ENCODE peak calls at places on chromosomes 4 and X, in four cellular contexts. R is astrocyte of the spinal cord, G is A549, K is GM06990. S is an unnamed sample.

GRCh38 chrX:26411045-26411444 is 195.1 kb downstream of the MAGEB5 start:
- DNase-seq in K (no peak), G (no peak), R (no peak), S (no peak)

GRCh38 chr4:156949373-156949814 is 22.2 kb downstream of the PDGFC start:
- DNase-seq in R (peak), G (no peak), K (no peak), S (no peak)

GRCh38 chr4:170025523-170026252 is 507 bp downstream of the MFAP3L start:
- DNase-seq in K (no peak), G (peak), R (peak), S (no peak)

GRCh38 chr4:111748157-111748556 is 397.1 kb upstream of the FAM241A start:
- DNase-seq in R (no peak), K (no peak), G (no peak), S (no peak)

GRCh38 chr4:107034091-107034698 is 1.9 kb downstream of the DKK2 start:
- DNase-seq in G (no peak), R (peak), K (no peak), S (peak)

GRCh38 chrX:69028006-69028760 is 137.1 kb downstream of the PJA1 start:
- DNase-seq in K (peak), G (no peak), R (no peak), S (peak)

GRCh38 chr4:86055898-86056297 is 304.0 kb downstream of the MAPK10 start:
- DNase-seq in R (peak), K (no peak), G (peak), S (no peak)

GRCh38 chrX:132488092-132488749 is 617 bp downstream of the MBNL3 start:
- DNase-seq in G (no peak), K (no peak), R (peak), S (no peak)

GRCh38 chr4:17204908-17205307 is 306.5 kb upstream of the LDB2 start:
- DNase-seq in G (no peak), R (no peak), K (no peak), S (no peak)

GRCh38 chrX:43969504-43970501 is 3.4 kb downstream of the NDP start:
- DNase-seq in G (no peak), K (no peak), R (peak), S (no peak)

GRCh38 chr4:57652765-57653164 is 542.6 kb upstream of the IGFBP7 start:
- DNase-seq in K (no peak), R (no peak), G (no peak), S (no peak)

GRCh38 chr4:100146756-100147155 is 43.5 kb downstream of the DDIT4L start:
- DNase-seq in R (no peak), G (no peak), K (no peak), S (no peak)

GRCh38 chrX:92283298-92283697 is 504.1 kb downstream of the PCDH11X start:
- DNase-seq in G (no peak), K (no peak), R (no peak), S (no peak)

GRCh38 chr4:74932832-74933561 is at the start of gene PARM1:
- DNase-seq in G (peak), K (peak), R (peak), S (peak)

GRCh38 chr4:75229783-75230570 is 284.2 kb downstream of the RCHY1 start:
- DNase-seq in K (peak), G (no peak), R (no peak), S (no peak)

GRCh38 chrX:110407910-110408545 is 49.4 kb downstream of the RTL9 start:
- DNase-seq in R (peak), K (peak), G (peak), S (peak)

GRCh38 chrX:45619290-45619689 is 418.6 kb upstream of the DIPK2B start:
- DNase-seq in K (no peak), R (peak), G (no peak), S (no peak)

GRCh38 chr4:71663780-71664179 is 120.1 kb downstream of the GC start:
- DNase-seq in R (no peak), G (no peak), K (no peak), S (no peak)

GRCh38 chrX:65689377-65689776 is 21.9 kb downstream of the MSN start:
- DNase-seq in K (no peak), G (no peak), R (no peak), S (no peak)

GRCh38 chr4:101356928-101357327 is 9.6 kb upstream of the PPP3CA start:
- DNase-seq in G (peak), K (no peak), R (peak), S (no peak)

DNA sequence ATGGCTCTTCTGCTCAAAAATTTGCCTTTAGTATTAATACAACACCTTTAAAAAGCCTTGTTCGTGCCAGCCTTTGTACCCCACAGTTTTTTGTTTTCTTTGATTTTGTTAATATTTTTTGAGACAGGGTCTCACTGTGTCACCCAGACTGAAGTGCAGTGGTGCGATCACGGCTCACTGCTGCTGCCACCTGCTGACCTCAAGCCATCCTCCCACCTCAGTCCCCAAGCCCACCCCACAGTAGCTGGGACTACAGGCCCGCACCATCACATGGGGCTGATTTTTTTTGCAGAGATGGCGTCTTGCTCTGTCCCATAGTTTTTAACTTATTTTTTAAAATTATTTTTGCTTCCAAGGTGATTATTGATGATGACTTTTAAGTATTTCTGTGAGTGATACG is 134.0 kb downstream of the HTR2C start:
- DNase-seq in K (no peak), R (no peak), G (no peak), S (no peak)
- TF ChIP-seq CTCF in K (peak), R (peak), G (peak), S (peak)

DNA sequence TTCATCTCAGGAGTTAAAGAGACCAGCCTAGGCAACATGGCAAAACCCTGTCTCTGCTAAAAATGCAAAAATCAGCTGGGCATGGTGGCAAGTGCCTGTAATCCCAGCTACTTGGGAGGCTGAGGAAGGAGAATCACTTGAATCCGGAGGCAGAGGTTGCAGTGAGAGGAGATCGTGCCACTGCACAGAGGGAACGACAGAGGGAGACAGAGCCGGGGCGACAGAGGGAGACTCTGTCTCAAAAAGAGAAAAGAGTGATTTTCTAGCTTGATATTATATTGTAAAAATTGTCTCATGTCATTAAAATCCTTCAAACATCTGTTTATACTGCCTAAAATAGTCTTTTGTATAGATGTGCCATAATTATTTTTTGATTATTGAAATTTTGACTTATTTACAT is 225.4 kb upstream of the AGA start:
- DNase-seq in G (no peak), R (no peak), K (no peak), S (no peak)
- TF ChIP-seq CTCF in G (peak), R (peak), K (peak), S (peak)

GRCh38 chr4:55733874-55734437 is 85.6 kb upstream of the EXOC1L start:
- DNase-seq in R (peak), K (no peak), G (peak), S (no peak)

GRCh38 chr4:55732864-55733263 is 86.7 kb upstream of the EXOC1L start:
- DNase-seq in R (no peak), K (no peak), G (no peak), S (no peak)

DNA sequence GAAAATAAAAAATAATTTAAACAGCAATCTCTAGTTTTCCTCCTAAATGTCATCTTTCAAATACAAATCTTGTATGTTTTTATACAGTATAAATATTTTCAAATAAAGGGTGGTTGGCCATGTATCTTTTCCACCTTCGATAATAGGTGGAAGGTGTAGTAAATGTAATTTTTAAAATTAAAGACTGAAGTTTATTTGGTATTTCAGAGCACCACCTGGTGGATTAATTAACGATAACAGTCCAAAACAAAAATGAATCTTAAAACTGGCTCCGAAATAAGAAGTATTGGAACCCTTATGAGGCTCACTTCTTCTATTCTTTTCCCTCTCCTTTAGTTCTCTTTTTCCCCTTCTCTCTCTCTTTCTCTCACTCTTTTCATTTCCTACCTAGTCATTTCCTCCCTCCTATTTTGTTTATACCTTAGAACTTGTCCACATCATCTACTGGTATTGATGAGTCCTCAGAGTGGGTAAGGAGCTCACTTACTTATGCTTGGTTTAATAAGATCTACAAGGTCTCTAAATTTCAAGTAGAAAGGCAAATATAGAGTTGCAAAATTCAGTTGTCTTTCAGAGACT is 82.9 kb upstream of the EXOC1L start:
- DNase-seq in K (no peak), G (no peak), R (peak), S (peak)
- TF ChIP-seq CTCF in K (peak), G (peak), R (peak), S (no peak)

GRCh38 chrX:18995216-18995615 is 11.3 kb upstream of the PHKA2 start:
- DNase-seq in G (peak), R (peak), K (no peak), S (no peak)

GRCh38 chrX:18996536-18996935 is 12.6 kb upstream of the PHKA2 start:
- DNase-seq in K (no peak), G (no peak), R (no peak), S (no peak)

GRCh38 chrX:18997916-18998315 is 14.0 kb upstream of the PHKA2 start:
- DNase-seq in K (no peak), G (peak), R (no peak), S (no peak)

GRCh38 chrX:18994713-18995112 is 10.8 kb upstream of the PHKA2 start:
- DNase-seq in G (peak), R (peak), K (no peak), S (no peak)

GRCh38 chrX:18992829-18993228 is 8.9 kb upstream of the PHKA2 start:
- DNase-seq in R (no peak), G (no peak), K (no peak), S (no peak)
- TF ChIP-seq CTCF in R (no peak), G (no peak), K (no peak), S (no peak)

GRCh38 chrX:18098704-18099103 is 122.0 kb downstream of the BEND2 start:
- DNase-seq in G (no peak), K (no peak), R (no peak), S (no peak)

GRCh38 chrX:18101087-18101486 is 119.6 kb downstream of the BEND2 start:
- DNase-seq in K (no peak), R (no peak), G (no peak), S (no peak)

GRCh38 chrX:18102006-18102405 is 118.7 kb downstream of the BEND2 start:
- DNase-seq in R (no peak), G (no peak), K (no peak), S (no peak)

DNA sequence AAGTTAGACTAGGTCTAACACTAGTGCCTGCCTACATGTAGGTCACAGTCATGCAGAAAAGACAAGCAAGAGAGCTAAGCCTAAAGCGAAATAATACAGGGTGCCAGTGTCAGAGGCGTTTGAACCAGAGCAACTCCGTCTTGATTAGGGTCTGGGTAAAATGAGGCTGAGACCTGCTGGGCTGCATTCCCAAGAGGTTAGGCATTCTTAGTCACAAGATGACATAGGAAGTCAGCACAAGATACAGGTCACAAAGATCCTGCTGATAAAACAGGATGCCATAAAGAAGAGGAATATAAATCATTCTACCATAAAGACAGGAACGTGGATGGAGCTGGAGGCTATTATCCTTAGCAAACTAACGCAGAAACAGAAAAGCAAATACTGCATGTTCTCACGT is 120.9 kb downstream of the BEND2 start:
- DNase-seq in K (no peak), R (no peak), G (no peak), S (no peak)
- TF ChIP-seq CTCF in K (no peak), R (no peak), G (no peak), S (no peak)

GRCh38 chrX:22128961-22129360 is 96.8 kb downstream of the PHEX start:
- DNase-seq in G (no peak), K (no peak), R (no peak), S (no peak)

GRCh38 chrX:22135171-22135711 is 103.1 kb downstream of the PHEX start:
- DNase-seq in G (no peak), R (peak), K (no peak), S (no peak)

GRCh38 chrX:22135994-22136684 is 104.0 kb downstream of the PHEX start:
- DNase-seq in R (peak), G (peak), K (no peak), S (peak)

GRCh38 chrX:22136711-22137110 is 104.6 kb downstream of the PHEX start:
- DNase-seq in G (no peak), R (no peak), K (no peak), S (no peak)

GRCh38 chrX:22134681-22135080 is 102.6 kb downstream of the PHEX start:
- DNase-seq in G (peak), R (peak), K (no peak), S (no peak)
- TF ChIP-seq CTCF in G (no peak), R (no peak), K (no peak), S (no peak)

GRCh38 chr4:3792813-3793212 is 26.6 kb downstream of the ADRA2C start:
- DNase-seq in R (no peak), G (peak), K (no peak), S (no peak)
- TF ChIP-seq CTCF in R (no peak), G (no peak), K (no peak), S (no peak)

GRCh38 chr4:108166441-108167315 is 2.1 kb downstream of the LEF1 start:
- DNase-seq in G (no peak), K (peak), R (peak), S (peak)
- TF ChIP-seq CTCF in G (no peak), K (no peak), R (peak), S (no peak)

GRCh38 chrX:41142130-41142529 is 56.9 kb downstream of the USP9X start:
- DNase-seq in K (no peak), G (no peak), R (no peak), S (no peak)

GRCh38 chrX:41131766-41132165 is 46.5 kb downstream of the USP9X start:
- DNase-seq in G (no peak), K (no peak), R (no peak), S (no peak)

GRCh38 chrX:41133551-41133950 is 48.3 kb downstream of the USP9X start:
- DNase-seq in R (no peak), K (no peak), G (no peak), S (no peak)

GRCh38 chrX:41137589-41137988 is 52.3 kb downstream of the USP9X start:
- DNase-seq in G (no peak), K (no peak), R (no peak), S (no peak)
- TF ChIP-seq CTCF in G (peak), K (peak), R (peak), S (no peak)

S was measured in GM13976.